ENCODE peak calls at places on chromosomes 11 and 22, in six cellular contexts. K, P, D, U, Y and E are unnamed samples.
A peak's percentile ranks its signal among the peaks of the same experiment; 100 is the strongest.

GRCh38 chr22:24466831-24467249 is 28.3 kb upstream of the UPB1 start:
- DNase-seq in K (no peak), P (no peak), D (peak; percentile 20), U (peak; percentile 90), Y (no peak), E (peak; percentile 31)

GRCh38 chr11:6576471-6577373 is 26.7 kb downstream of the RRP8 start:
- DNase-seq in K (no peak), P (no peak), D (no peak), U (peak; percentile 85), Y (no peak), E (peak; percentile 25)

GRCh38 chr22:28410050-28410816 is 269.4 kb downstream of the TTC28 start:
- DNase-seq in K (no peak), P (no peak), D (no peak), U (peak; percentile 44), Y (no peak), E (no peak)

GRCh38 chr11:132357811-132358572 is 987.6 kb downstream of the NTM start:
- DNase-seq in K (no peak), P (no peak), D (no peak), U (no peak), Y (no peak), E (no peak)

GRCh38 chr11:65468874-65469333 is 29.9 kb upstream of the MALAT1 start:
- DNase-seq in K (peak; percentile 83), P (no peak), D (peak; percentile 95), U (peak; percentile 49), Y (peak; percentile 44), E (no peak)

GRCh38 chr11:134893810-134894685 is 482.0 kb upstream of the B3GAT1 start:
- DNase-seq in K (no peak), P (no peak), D (no peak), U (no peak), Y (no peak), E (peak; percentile 47)

GRCh38 chr11:29937526-29937925 is 79.3 kb downstream of the KCNA4 start:
- DNase-seq in K (no peak), P (no peak), D (no peak), U (peak; percentile 1), Y (no peak), E (no peak)

GRCh38 chr22:33524511-33525270 is 395.6 kb downstream of the LARGE1 start:
- DNase-seq in K (no peak), P (no peak), D (no peak), U (no peak), Y (no peak), E (no peak)

GRCh38 chr22:33631777-33632176 is 288.5 kb downstream of the LARGE1 start:
- DNase-seq in K (no peak), P (no peak), D (no peak), U (no peak), Y (no peak), E (no peak)

GRCh38 chr11:45766469-45766868 is 38.5 kb upstream of the SLC35C1 start:
- DNase-seq in K (no peak), P (no peak), D (no peak), U (no peak), Y (no peak), E (no peak)

GRCh38 chr22:41596776-41597634 is 7.4 kb upstream of the PMM1 start:
- DNase-seq in K (peak; percentile 45), P (no peak), D (peak; percentile 80), U (peak; percentile 68), Y (peak; percentile 14), E (no peak)

GRCh38 chr11:88421530-88421929 is 84.0 kb upstream of the CTSC start:
- DNase-seq in K (no peak), P (no peak), D (no peak), U (peak; percentile 76), Y (no peak), E (peak; percentile 51)

GRCh38 chr22:50016308-50016987 is 3.9 kb upstream of the IL17REL start:
- DNase-seq in K (no peak), P (no peak), D (no peak), U (no peak), Y (no peak), E (no peak)

GRCh38 chr11:18704698-18705097 is 6.1 kb downstream of the TMEM86A start:
- DNase-seq in K (no peak), P (no peak), D (no peak), U (no peak), Y (no peak), E (no peak)

GRCh38 chr11:134024420-134025085 is 44.3 kb upstream of the JAM3 start:
- DNase-seq in K (no peak), P (no peak), D (no peak), U (no peak), Y (no peak), E (no peak)

GRCh38 chr11:57315491-57315890 is 9.3 kb downstream of the TNKS1BP1 start:
- DNase-seq in K (no peak), P (no peak), D (no peak), U (peak; percentile 86), Y (no peak), E (peak; percentile 59)

GRCh38 chr22:21980547-21980946 is 2.0 kb downstream of the TOP3B start:
- DNase-seq in K (no peak), P (no peak), D (no peak), U (no peak), Y (no peak), E (no peak)

GRCh38 chr11:119723952-119724325 is 5.1 kb downstream of the NECTIN1 start:
- DNase-seq in K (no peak), P (no peak), D (no peak), U (no peak), Y (no peak), E (no peak)

GRCh38 chr22:23386245-23386631 is 193.9 kb downstream of the IGLL1 start:
- DNase-seq in K (no peak), P (no peak), D (no peak), U (no peak), Y (no peak), E (no peak)

GRCh38 chr22:17866127-17866526 is 91.9 kb upstream of the BID start:
- DNase-seq in K (no peak), P (no peak), D (no peak), U (no peak), Y (no peak), E (no peak)

GRCh38 chr22:37848587-37849088 is 581 bp upstream of the EIF3L start:
- DNase-seq in K (peak; percentile 38), P (no peak), D (no peak), U (peak; percentile 37), Y (no peak), E (no peak)

GRCh38 chr22:49077586-49077985 is 750.1 kb downstream of the BRD1 start:
- DNase-seq in K (no peak), P (no peak), D (no peak), U (no peak), Y (no peak), E (no peak)

GRCh38 chr22:43726296-43726695 is 85.8 kb downstream of the EFCAB6 start:
- DNase-seq in K (no peak), P (no peak), D (no peak), U (peak; percentile 73), Y (no peak), E (no peak)

GRCh38 chr11:9276571-9276970 is 11.4 kb upstream of the DENND5A start:
- DNase-seq in K (peak; percentile 33), P (no peak), D (no peak), U (no peak), Y (no peak), E (no peak)

GRCh38 chr22:42337356-42337755 is 66.9 kb upstream of the TCF20 start:
- DNase-seq in K (no peak), P (no peak), D (no peak), U (no peak), Y (no peak), E (no peak)

GRCh38 chr11:93323747-93324146 is 6.8 kb upstream of the DEUP1 start:
- DNase-seq in K (no peak), P (no peak), D (no peak), U (no peak), Y (no peak), E (no peak)

GRCh38 chr11:70146895-70147520 is 56.1 kb upstream of the FADD start:
- DNase-seq in K (no peak), P (no peak), D (no peak), U (no peak), Y (no peak), E (no peak)

GRCh38 chr11:74168838-74169237 is 2.0 kb downstream of the C2CD3 start:
- DNase-seq in K (no peak), P (no peak), D (no peak), U (no peak), Y (no peak), E (no peak)
- H3K4me3 ChIP-seq in K (peak overlapping the region; percentile 93), P (no peak overlapping the region), D (no peak overlapping the region), U (no peak overlapping the region), Y (no peak overlapping the region), E (no peak overlapping the region)

DNA sequence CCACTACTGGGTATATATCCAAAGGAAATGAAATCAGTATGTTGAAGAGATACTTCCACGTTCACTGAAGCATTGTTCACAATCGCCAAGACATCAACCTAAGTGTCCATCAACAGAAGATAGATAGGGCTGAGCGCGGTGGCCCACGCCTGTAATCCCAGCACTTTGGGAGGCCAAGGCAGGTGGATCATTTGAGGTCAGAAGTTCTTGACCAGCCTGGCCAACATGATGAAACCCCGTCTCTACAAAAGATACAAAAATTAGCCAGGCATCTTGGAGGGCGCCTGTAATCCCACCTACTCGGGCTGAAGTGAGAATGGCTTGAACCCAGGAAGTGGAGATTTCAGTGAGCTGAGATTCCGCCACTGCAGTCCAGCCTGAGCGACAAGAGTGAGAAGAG is 12.7 kb downstream of the EIF3F start:
- DNase-seq in K (no peak), P (no peak), D (no peak), U (no peak), Y (no peak), E (no peak)
- H3K4me3 ChIP-seq in K (no peak overlapping the region), P (no peak overlapping the region), D (no peak overlapping the region), U (no peak overlapping the region), Y (no peak overlapping the region), E (no peak overlapping the region)

GRCh38 chr11:3890806-3891205 is 35.3 kb downstream of the STIM1 start:
- DNase-seq in K (peak; percentile 40), P (no peak), D (no peak), U (no peak), Y (no peak), E (no peak)

GRCh38 chr11:3891751-3892150 is 36.3 kb downstream of the STIM1 start:
- DNase-seq in K (no peak), P (no peak), D (no peak), U (no peak), Y (no peak), E (no peak)

GRCh38 chr11:3894128-3894731 is 38.8 kb downstream of the STIM1 start:
- DNase-seq in K (peak; percentile 95), P (no peak), D (no peak), U (peak; percentile 34), Y (no peak), E (peak; percentile 57)

GRCh38 chr11:3892156-3892555 is 36.7 kb downstream of the STIM1 start:
- DNase-seq in K (no peak), P (no peak), D (no peak), U (no peak), Y (no peak), E (no peak)

GRCh38 chr11:3893311-3893710 is 37.8 kb downstream of the STIM1 start:
- DNase-seq in K (no peak), P (no peak), D (no peak), U (no peak), Y (no peak), E (no peak)
- H3K4me3 ChIP-seq in K (peak overlapping the region; percentile 57), P (no peak overlapping the region), D (no peak overlapping the region), U (no peak overlapping the region), Y (no peak overlapping the region), E (no peak overlapping the region)

DNA sequence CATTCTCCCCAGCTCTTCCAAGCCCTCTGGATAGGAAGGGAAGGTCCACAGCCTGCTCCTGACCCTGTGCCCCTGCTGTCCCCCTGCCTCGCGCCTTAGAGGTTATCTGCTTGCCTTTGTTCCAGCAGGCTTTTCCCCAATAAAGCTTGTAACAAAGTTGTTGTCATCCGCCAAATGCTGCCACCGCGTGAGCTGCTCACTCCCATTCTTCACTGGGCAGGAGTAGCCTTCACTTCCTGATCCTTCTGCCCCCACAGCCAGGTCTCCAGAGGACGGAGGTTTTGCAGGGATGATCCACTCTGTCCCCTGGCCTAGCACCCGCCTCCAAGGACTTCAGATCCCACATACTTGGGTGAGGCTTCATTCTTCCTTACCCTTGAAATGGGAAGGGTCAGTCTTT is 94.0 kb upstream of the RASSF10 start:
- DNase-seq in K (no peak), P (no peak), D (peak; percentile 20), U (no peak), Y (no peak), E (no peak)
- H3K4me3 ChIP-seq in K (no peak overlapping the region), P (no peak overlapping the region), D (no peak overlapping the region), U (no peak overlapping the region), Y (no peak overlapping the region), E (no peak overlapping the region)